ENCODE peak calls at places on chromosomes 16 and 17, in nine cellular contexts. One of them, this sample, is unnamed. For H3K36me3, the result is how much of the 10 kb centered on the place peaks cover.

GRCh38 chr17:59436900-59437299 is 105.4 kb downstream of the YPEL2 start:
- DNase-seq in HCT116: no peak
- DNase-seq in PC-3: no peak
- DNase-seq in hepatocyte: no peak
- DNase-seq in OCI-LY7: no peak
- DNase-seq in MM.1S: no peak
- DNase-seq in SK-N-SH: no peak
- DNase-seq in neural progenitor cell: no peak
- DNase-seq in GM23338: no peak
- DNase-seq in this sample: no peak

GRCh38 chr16:24852281-24852721 is 6.5 kb downstream of the SLC5A11 start:
- DNase-seq in neural progenitor cell: peak
- DNase-seq in MM.1S: no peak
- DNase-seq in HCT116: no peak
- DNase-seq in hepatocyte: no peak
- DNase-seq in SK-N-SH: no peak
- DNase-seq in PC-3: peak
- DNase-seq in OCI-LY7: no peak
- DNase-seq in GM23338: no peak
- DNase-seq in this sample: no peak

GRCh38 chr16:3283525-3284447 is 495 bp downstream of the ZNF263 start:
- DNase-seq in neural progenitor cell: no peak
- DNase-seq in SK-N-SH: no peak
- DNase-seq in MM.1S: no peak
- DNase-seq in OCI-LY7: no peak
- DNase-seq in hepatocyte: no peak
- DNase-seq in GM23338: peak
- DNase-seq in PC-3: no peak
- DNase-seq in HCT116: no peak
- DNase-seq in this sample: peak

GRCh38 chr16:88928405-88929375 is 48.3 kb downstream of the CBFA2T3 start:
- DNase-seq in neural progenitor cell: no peak
- DNase-seq in GM23338: no peak
- DNase-seq in MM.1S: no peak
- DNase-seq in OCI-LY7: no peak
- DNase-seq in PC-3: no peak
- DNase-seq in HCT116: no peak
- DNase-seq in SK-N-SH: no peak
- DNase-seq in hepatocyte: no peak
- DNase-seq in this sample: no peak

GRCh38 chr17:63305857-63306256 is 140.2 kb downstream of the CYB561 start:
- DNase-seq in GM23338: no peak
- DNase-seq in OCI-LY7: no peak
- DNase-seq in hepatocyte: no peak
- DNase-seq in HCT116: no peak
- DNase-seq in MM.1S: no peak
- DNase-seq in SK-N-SH: no peak
- DNase-seq in neural progenitor cell: no peak
- DNase-seq in PC-3: no peak
- DNase-seq in this sample: no peak

GRCh38 chr17:16406742-16407674 is 8.4 kb upstream of the TRPV2 start:
- DNase-seq in neural progenitor cell: peak
- DNase-seq in HCT116: no peak
- DNase-seq in SK-N-SH: peak
- DNase-seq in OCI-LY7: no peak
- DNase-seq in MM.1S: no peak
- DNase-seq in hepatocyte: peak
- DNase-seq in PC-3: peak
- DNase-seq in GM23338: peak
- DNase-seq in this sample: peak

GRCh38 chr16:67296422-67296821 is 17.1 kb downstream of the PLEKHG4 start:
- DNase-seq in HCT116: no peak
- DNase-seq in PC-3: peak
- DNase-seq in hepatocyte: no peak
- DNase-seq in SK-N-SH: no peak
- DNase-seq in neural progenitor cell: no peak
- DNase-seq in MM.1S: no peak
- DNase-seq in OCI-LY7: no peak
- DNase-seq in GM23338: no peak
- DNase-seq in this sample: peak

GRCh38 chr17:16934836-16935235 is 37.1 kb downstream of the TNFRSF13B start:
- DNase-seq in GM23338: no peak
- DNase-seq in hepatocyte: no peak
- DNase-seq in SK-N-SH: no peak
- DNase-seq in HCT116: no peak
- DNase-seq in PC-3: no peak
- DNase-seq in MM.1S: no peak
- DNase-seq in neural progenitor cell: no peak
- DNase-seq in OCI-LY7: no peak
- DNase-seq in this sample: no peak

GRCh38 chr16:66222756-66223155 is 143.7 kb upstream of the CDH5 start:
- DNase-seq in hepatocyte: no peak
- DNase-seq in HCT116: no peak
- DNase-seq in OCI-LY7: no peak
- DNase-seq in SK-N-SH: no peak
- DNase-seq in MM.1S: no peak
- DNase-seq in PC-3: no peak
- DNase-seq in neural progenitor cell: no peak
- DNase-seq in GM23338: no peak
- DNase-seq in this sample: peak

GRCh38 chr16:66224186-66224585 is 142.3 kb upstream of the CDH5 start:
- DNase-seq in HCT116: no peak
- DNase-seq in OCI-LY7: no peak
- DNase-seq in hepatocyte: no peak
- DNase-seq in neural progenitor cell: no peak
- DNase-seq in MM.1S: no peak
- DNase-seq in SK-N-SH: no peak
- DNase-seq in GM23338: no peak
- DNase-seq in PC-3: no peak
- DNase-seq in this sample: no peak

GRCh38 chr16:66223176-66223780 is 143.2 kb upstream of the CDH5 start:
- DNase-seq in OCI-LY7: no peak
- DNase-seq in hepatocyte: no peak
- DNase-seq in GM23338: no peak
- DNase-seq in HCT116: no peak
- DNase-seq in SK-N-SH: no peak
- DNase-seq in PC-3: no peak
- DNase-seq in neural progenitor cell: no peak
- DNase-seq in MM.1S: no peak
- DNase-seq in this sample: peak

GRCh38 chr16:66225696-66226095 is 140.8 kb upstream of the CDH5 start:
- DNase-seq in SK-N-SH: no peak
- DNase-seq in OCI-LY7: no peak
- DNase-seq in MM.1S: no peak
- DNase-seq in neural progenitor cell: no peak
- DNase-seq in HCT116: no peak
- DNase-seq in GM23338: no peak
- DNase-seq in PC-3: no peak
- DNase-seq in hepatocyte: no peak
- DNase-seq in this sample: no peak

GRCh38 chr16:66224636-66225035 is 141.9 kb upstream of the CDH5 start:
- DNase-seq in PC-3: no peak
- DNase-seq in HCT116: no peak
- DNase-seq in MM.1S: no peak
- DNase-seq in GM23338: peak
- DNase-seq in hepatocyte: no peak
- DNase-seq in SK-N-SH: no peak
- DNase-seq in neural progenitor cell: peak
- DNase-seq in OCI-LY7: no peak
- DNase-seq in this sample: no peak
- TF ChIP-seq EZH2phosphoT487 in PC-3: no peak
- TF ChIP-seq EZH2phosphoT487 in HCT116: no peak
- TF ChIP-seq EZH2phosphoT487 in MM.1S: no peak
- TF ChIP-seq EZH2phosphoT487 in GM23338: no peak
- TF ChIP-seq EZH2phosphoT487 in hepatocyte: no peak
- TF ChIP-seq EZH2phosphoT487 in SK-N-SH: no peak
- TF ChIP-seq EZH2phosphoT487 in neural progenitor cell: no peak
- TF ChIP-seq EZH2phosphoT487 in OCI-LY7: no peak
- TF ChIP-seq EZH2phosphoT487 in this sample: no peak

GRCh38 chr16:30665155-30665829 is 7.1 kb downstream of the FBRS start:
- DNase-seq in PC-3: no peak
- DNase-seq in MM.1S: no peak
- DNase-seq in GM23338: no peak
- DNase-seq in SK-N-SH: no peak
- DNase-seq in neural progenitor cell: no peak
- DNase-seq in hepatocyte: no peak
- DNase-seq in OCI-LY7: no peak
- DNase-seq in HCT116: no peak
- DNase-seq in this sample: no peak

GRCh38 chr16:30662449-30662848 is 4.2 kb downstream of the FBRS start:
- DNase-seq in OCI-LY7: no peak
- DNase-seq in GM23338: no peak
- DNase-seq in PC-3: no peak
- DNase-seq in neural progenitor cell: no peak
- DNase-seq in SK-N-SH: no peak
- DNase-seq in MM.1S: no peak
- DNase-seq in hepatocyte: no peak
- DNase-seq in HCT116: no peak
- DNase-seq in this sample: no peak

GRCh38 chr16:30664616-30665109 is 6.4 kb downstream of the FBRS start:
- DNase-seq in HCT116: no peak
- DNase-seq in hepatocyte: no peak
- DNase-seq in MM.1S: no peak
- DNase-seq in OCI-LY7: no peak
- DNase-seq in neural progenitor cell: no peak
- DNase-seq in GM23338: no peak
- DNase-seq in SK-N-SH: no peak
- DNase-seq in PC-3: no peak
- DNase-seq in this sample: no peak

GRCh38 chr16:30663820-30664528 is 5.7 kb downstream of the FBRS start:
- DNase-seq in SK-N-SH: no peak
- DNase-seq in hepatocyte: no peak
- DNase-seq in MM.1S: no peak
- DNase-seq in HCT116: no peak
- DNase-seq in GM23338: no peak
- DNase-seq in neural progenitor cell: no peak
- DNase-seq in OCI-LY7: no peak
- DNase-seq in PC-3: no peak
- DNase-seq in this sample: no peak

DNA sequence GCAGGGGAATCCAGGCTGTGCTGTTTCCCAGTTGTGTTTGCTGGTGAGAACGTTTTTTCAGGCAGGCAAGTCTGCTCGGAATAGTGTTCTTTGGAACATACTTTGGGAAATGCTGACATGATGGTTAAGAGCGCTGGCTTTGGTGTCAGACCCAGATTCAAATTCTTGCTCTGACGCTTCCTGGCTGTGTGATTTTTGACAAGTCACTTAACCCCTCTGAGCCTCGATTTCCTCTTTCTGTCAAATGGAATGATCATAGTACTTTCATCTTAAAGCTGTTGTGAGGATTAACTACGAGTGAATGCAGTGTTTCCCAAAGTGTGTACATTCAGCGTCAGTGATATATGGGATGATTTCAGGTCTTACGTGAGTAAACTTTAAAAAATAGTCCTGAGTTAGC is 4.8 kb downstream of the FBRS start:
- DNase-seq in GM23338: no peak
- DNase-seq in HCT116: no peak
- DNase-seq in hepatocyte: no peak
- DNase-seq in PC-3: no peak
- DNase-seq in SK-N-SH: no peak
- DNase-seq in MM.1S: no peak
- DNase-seq in neural progenitor cell: no peak
- DNase-seq in OCI-LY7: no peak
- DNase-seq in this sample: no peak
- H3K36me3 ChIP-seq in GM23338: under half
- H3K36me3 ChIP-seq in HCT116: under half
- H3K36me3 ChIP-seq in hepatocyte: under half
- H3K36me3 ChIP-seq in PC-3: under half
- H3K36me3 ChIP-seq in SK-N-SH: half or more
- H3K36me3 ChIP-seq in MM.1S: under half
- H3K36me3 ChIP-seq in neural progenitor cell: under half
- H3K36me3 ChIP-seq in OCI-LY7: half or more
- H3K36me3 ChIP-seq in this sample: under half

GRCh38 chr17:57675427-57675826 is 69.7 kb downstream of the CCDC182 start:
- DNase-seq in GM23338: no peak
- DNase-seq in PC-3: no peak
- DNase-seq in MM.1S: no peak
- DNase-seq in neural progenitor cell: no peak
- DNase-seq in OCI-LY7: no peak
- DNase-seq in HCT116: no peak
- DNase-seq in SK-N-SH: no peak
- DNase-seq in hepatocyte: no peak
- DNase-seq in this sample: no peak

GRCh38 chr17:57676543-57676942 is 68.6 kb downstream of the CCDC182 start:
- DNase-seq in GM23338: no peak
- DNase-seq in neural progenitor cell: no peak
- DNase-seq in HCT116: no peak
- DNase-seq in SK-N-SH: no peak
- DNase-seq in PC-3: no peak
- DNase-seq in hepatocyte: no peak
- DNase-seq in OCI-LY7: no peak
- DNase-seq in MM.1S: no peak
- DNase-seq in this sample: no peak

GRCh38 chr17:57677301-57677700 is 67.8 kb downstream of the CCDC182 start:
- DNase-seq in MM.1S: no peak
- DNase-seq in SK-N-SH: no peak
- DNase-seq in HCT116: no peak
- DNase-seq in OCI-LY7: no peak
- DNase-seq in neural progenitor cell: no peak
- DNase-seq in GM23338: no peak
- DNase-seq in PC-3: no peak
- DNase-seq in hepatocyte: no peak
- DNase-seq in this sample: no peak

GRCh38 chr17:57674894-57675293 is 70.2 kb downstream of the CCDC182 start:
- DNase-seq in OCI-LY7: no peak
- DNase-seq in MM.1S: no peak
- DNase-seq in neural progenitor cell: no peak
- DNase-seq in SK-N-SH: no peak
- DNase-seq in hepatocyte: no peak
- DNase-seq in PC-3: no peak
- DNase-seq in HCT116: no peak
- DNase-seq in GM23338: no peak
- DNase-seq in this sample: no peak

GRCh38 chr17:57675988-57676387 is 69.1 kb downstream of the CCDC182 start:
- DNase-seq in hepatocyte: no peak
- DNase-seq in PC-3: no peak
- DNase-seq in MM.1S: no peak
- DNase-seq in neural progenitor cell: no peak
- DNase-seq in HCT116: no peak
- DNase-seq in GM23338: no peak
- DNase-seq in OCI-LY7: no peak
- DNase-seq in SK-N-SH: no peak
- DNase-seq in this sample: no peak
- H3K27ac ChIP-seq in hepatocyte: no peak
- H3K27ac ChIP-seq in PC-3: no peak
- H3K27ac ChIP-seq in MM.1S: no peak
- H3K27ac ChIP-seq in neural progenitor cell: no peak
- H3K27ac ChIP-seq in HCT116: no peak
- H3K27ac ChIP-seq in GM23338: no peak
- H3K27ac ChIP-seq in OCI-LY7: no peak
- H3K27ac ChIP-seq in SK-N-SH: no peak
- H3K27ac ChIP-seq in this sample: no peak

DNA sequence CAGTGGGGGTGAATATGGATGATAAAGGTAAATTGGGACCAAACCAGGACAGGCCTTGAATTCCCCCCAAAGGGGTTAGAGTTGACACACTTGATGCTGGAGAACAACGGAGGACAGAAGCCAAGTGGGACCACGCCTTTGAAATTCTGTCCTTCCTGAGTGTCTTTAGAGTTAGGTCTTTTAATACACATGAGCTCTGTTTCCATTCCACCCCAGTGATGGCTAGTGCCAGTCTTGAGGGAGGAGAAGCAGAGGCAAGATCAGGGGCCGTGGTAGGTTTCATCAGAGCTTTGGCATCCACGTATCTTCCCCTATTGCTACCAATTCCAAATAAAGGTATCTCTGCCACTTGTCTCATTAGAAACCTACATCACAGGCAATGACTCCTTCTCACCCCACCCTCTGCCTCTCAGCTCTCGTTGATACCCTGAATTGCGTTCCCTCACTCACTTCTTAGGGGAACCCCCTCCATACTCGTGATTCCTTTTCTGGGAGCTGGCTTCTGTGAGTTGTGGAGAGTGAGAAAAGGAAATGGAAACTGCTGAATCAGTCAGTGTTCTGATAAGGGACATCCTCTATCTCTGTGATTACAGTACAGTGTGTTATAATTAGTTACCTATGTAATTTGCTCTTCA is 2.4 kb upstream of the CCL3L1 start:
- DNase-seq in PC-3: no peak
- DNase-seq in neural progenitor cell: no peak
- DNase-seq in MM.1S: peak
- DNase-seq in GM23338: no peak
- DNase-seq in SK-N-SH: no peak
- DNase-seq in OCI-LY7: no peak
- DNase-seq in HCT116: no peak
- DNase-seq in hepatocyte: peak
- DNase-seq in this sample: no peak
- TF ChIP-seq EZH2phosphoT487 in PC-3: no peak
- TF ChIP-seq EZH2phosphoT487 in neural progenitor cell: no peak
- TF ChIP-seq EZH2phosphoT487 in MM.1S: no peak
- TF ChIP-seq EZH2phosphoT487 in GM23338: no peak
- TF ChIP-seq EZH2phosphoT487 in SK-N-SH: no peak
- TF ChIP-seq EZH2phosphoT487 in OCI-LY7: no peak
- TF ChIP-seq EZH2phosphoT487 in HCT116: no peak
- TF ChIP-seq EZH2phosphoT487 in hepatocyte: no peak
- TF ChIP-seq EZH2phosphoT487 in this sample: no peak